ENCODE peak calls at places on chromosomes 16 and 17, in seven cellular contexts. H is CD4-positive, alpha-beta T cell; J is natural killer cell; V is adrenal gland; P is Calu3; B is endothelial cell of umbilical vein; K is lower lobe of right lung. C is an unnamed sample.

GRCh38 chr17:6712058-6712853 is 913 bp downstream of the SLC13A5 start:
- DNase-seq in J (no peak), K (no peak), H (no peak), B (no peak), V (no peak), P (peak), C (no peak)

GRCh38 chr16:11386054-11386680 is 40.9 kb downstream of the RMI2 start:
- DNase-seq in P (no peak), B (no peak), J (no peak), V (no peak), H (no peak), K (no peak), C (no peak)

GRCh38 chr17:70961341-70961740 is 792.0 kb downstream of the KCNJ2 start:
- DNase-seq in H (no peak), K (no peak), P (no peak), J (no peak), B (no peak), V (no peak), C (no peak)

GRCh38 chr17:29561541-29562517 is 5.0 kb downstream of the ABHD15 start:
- DNase-seq in P (no peak), B (no peak), V (peak), H (no peak), J (peak), K (peak), C (no peak)

GRCh38 chr16:47016700-47017133 is 43.2 kb upstream of the DNAJA2 start:
- DNase-seq in H (no peak), B (no peak), J (peak), K (no peak), V (no peak), P (no peak), C (no peak)

GRCh38 chr16:68233085-68233834 is 2.7 kb downstream of the ESRP2 start:
- DNase-seq in V (no peak), H (no peak), B (no peak), K (no peak), J (no peak), P (no peak), C (no peak)

GRCh38 chr16:70159355-70160348 is 13.9 kb upstream of the CLEC18C start:
- DNase-seq in B (peak), H (no peak), V (no peak), P (no peak), K (no peak), J (no peak), C (peak)

GRCh38 chr17:74153821-74154430 is 49.6 kb upstream of the RPL38 start:
- DNase-seq in J (no peak), B (no peak), V (no peak), K (no peak), P (no peak), H (no peak), C (no peak)

GRCh38 chr17:79466562-79467350 is 144.1 kb downstream of the RBFOX3 start:
- DNase-seq in H (no peak), B (no peak), V (no peak), P (no peak), K (no peak), J (no peak), C (no peak)

GRCh38 chr17:49742256-49742655 is 21.7 kb downstream of the FAM117A start:
- DNase-seq in V (no peak), K (no peak), B (no peak), H (no peak), J (no peak), P (no peak), C (no peak)

GRCh38 chr17:32569171-32570080 is 82.6 kb downstream of the CDK5R1 start:
- DNase-seq in H (no peak), J (no peak), B (peak), P (no peak), K (no peak), V (no peak), C (no peak)

GRCh38 chr17:2075336-2076056 is 20.6 kb downstream of the HIC1 start:
- DNase-seq in P (no peak), J (no peak), V (no peak), H (no peak), K (no peak), B (no peak), C (no peak)

GRCh38 chr17:31541559-31541958 is 150.1 kb downstream of the RAB11FIP4 start:
- DNase-seq in P (peak), B (no peak), J (no peak), H (no peak), V (no peak), K (no peak), C (no peak)

GRCh38 chr17:45867702-45868101 is 23.0 kb downstream of the SPPL2C start:
- DNase-seq in B (no peak), K (no peak), P (no peak), J (no peak), V (no peak), H (no peak), C (no peak)

GRCh38 chr17:42342242-42343008 is 45.8 kb downstream of the STAT3 start:
- DNase-seq in H (no peak), B (no peak), V (no peak), P (no peak), J (no peak), K (no peak), C (no peak)

GRCh38 chr16:518858-519257 is 8.7 kb upstream of the CAPN15 start:
- DNase-seq in B (no peak), K (peak), V (no peak), P (no peak), J (no peak), H (no peak), C (no peak)

GRCh38 chr17:49690256-49690655 is 12.4 kb upstream of the SPOP start:
- DNase-seq in B (no peak), J (no peak), V (no peak), P (no peak), K (no peak), H (no peak), C (no peak)

GRCh38 chr17:37742114-37742761 is 2.6 kb downstream of the HNF1B start:
- DNase-seq in P (peak), H (no peak), V (no peak), B (peak), J (no peak), K (no peak), C (no peak)

GRCh38 chr16:69477546-69477945 is 53.1 kb downstream of the CYB5B start:
- DNase-seq in B (peak), H (no peak), P (no peak), K (no peak), J (no peak), V (no peak), C (peak)

GRCh38 chr17:11298401-11298800 is 57.4 kb downstream of the SHISA6 start:
- DNase-seq in H (no peak), V (no peak), B (no peak), K (no peak), P (no peak), J (no peak), C (no peak)

GRCh38 chr16:81465375-81465943 is 20.9 kb downstream of the CMIP start:
- DNase-seq in H (no peak), K (no peak), B (no peak), J (no peak), V (peak), P (no peak), C (no peak)

GRCh38 chr17:67992541-67993152 is 3.6 kb downstream of the C17orf58 start:
- DNase-seq in V (no peak), J (no peak), H (no peak), B (peak), K (no peak), P (no peak), C (no peak)

GRCh38 chr17:37177234-37177633 is 198.6 kb upstream of the C17orf78 start:
- DNase-seq in P (no peak), V (no peak), H (no peak), K (no peak), J (no peak), B (no peak), C (no peak)

GRCh38 chr16:48366165-48367093 is 18.8 kb downstream of the SIAH1 start:
- DNase-seq in P (peak), K (no peak), B (peak), V (peak), H (peak), J (no peak), C (no peak)

GRCh38 chr16:71524566-71525553 is 1.4 kb upstream of the CHST4 start:
- DNase-seq in K (no peak), P (no peak), H (no peak), V (peak), J (no peak), B (no peak), C (no peak)

GRCh38 chr17:70636517-70637133 is 467.3 kb downstream of the KCNJ2 start:
- DNase-seq in J (no peak), B (peak), K (no peak), P (peak), H (no peak), V (peak), C (no peak)

GRCh38 chr17:77802811-77803220 is 155.7 kb upstream of the TNRC6C start:
- DNase-seq in K (no peak), J (no peak), V (no peak), B (no peak), H (no peak), P (no peak), C (no peak)

GRCh38 chr16:23702951-23703350 is 10.1 kb downstream of the ERN2 start:
- DNase-seq in J (no peak), H (no peak), K (no peak), P (no peak), V (no peak), B (no peak), C (no peak)

GRCh38 chr16:719815-720506 is 985 bp upstream of the ANTKMT start:
- DNase-seq in K (no peak), B (no peak), P (peak), H (no peak), J (no peak), V (no peak), C (no peak)

GRCh38 chr16:78761427-78761826 is 662.0 kb downstream of the WWOX start:
- DNase-seq in K (no peak), P (no peak), J (peak), B (no peak), V (no peak), H (no peak), C (no peak)

GRCh38 chr17:43601280-43602050 is 55.3 kb upstream of the ETV4 start:
- DNase-seq in K (no peak), J (no peak), P (no peak), H (no peak), V (no peak), B (peak), C (no peak)

GRCh38 chr16:48537275-48537674 is 72.7 kb downstream of the N4BP1 start:
- DNase-seq in H (no peak), B (no peak), V (no peak), K (no peak), J (no peak), P (no peak), C (no peak)

GRCh38 chr17:77810536-77810935 is 148.0 kb upstream of the TNRC6C start:
- DNase-seq in B (peak), H (no peak), J (no peak), K (peak), V (peak), P (no peak), C (no peak)

GRCh38 chr17:21253646-21254441 is 634 bp upstream of the NATD1 start:
- DNase-seq in P (no peak), J (no peak), K (no peak), B (no peak), V (no peak), H (no peak), C (no peak)

DNA sequence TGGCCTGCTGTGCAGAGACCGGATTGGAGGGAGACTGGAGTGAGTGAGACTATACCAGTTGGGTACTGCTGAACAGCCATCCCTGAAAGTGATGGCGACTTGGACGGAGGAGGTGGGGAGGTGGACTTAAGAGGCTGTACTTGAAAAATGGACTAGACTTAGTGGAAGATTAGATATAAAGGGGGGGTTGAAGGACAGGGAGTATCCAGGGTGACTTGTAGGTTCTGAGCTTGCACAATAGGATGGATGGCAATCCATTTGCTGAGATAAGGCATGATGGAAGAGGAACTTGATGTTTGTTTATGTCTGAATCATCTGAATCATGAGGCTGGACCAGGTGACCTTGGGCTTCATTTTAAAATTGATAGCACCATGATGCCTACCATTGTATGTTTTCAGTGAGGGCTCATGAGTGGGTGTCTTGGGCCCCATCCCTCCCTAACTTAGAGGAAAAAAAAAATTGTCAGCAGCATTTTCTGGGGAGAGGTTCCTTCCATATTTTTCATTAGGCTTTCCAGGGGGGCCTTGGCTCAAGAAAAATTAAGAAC is 41.2 kb downstream of the PRKCA start:
- DNase-seq in B (no peak), K (no peak), H (no peak), V (no peak), P (no peak), J (no peak), C (no peak)
- TF ChIP-seq CTCF in B (no peak), K (no peak), H (no peak), V (no peak), P (no peak), J (no peak), C (no peak)

DNA sequence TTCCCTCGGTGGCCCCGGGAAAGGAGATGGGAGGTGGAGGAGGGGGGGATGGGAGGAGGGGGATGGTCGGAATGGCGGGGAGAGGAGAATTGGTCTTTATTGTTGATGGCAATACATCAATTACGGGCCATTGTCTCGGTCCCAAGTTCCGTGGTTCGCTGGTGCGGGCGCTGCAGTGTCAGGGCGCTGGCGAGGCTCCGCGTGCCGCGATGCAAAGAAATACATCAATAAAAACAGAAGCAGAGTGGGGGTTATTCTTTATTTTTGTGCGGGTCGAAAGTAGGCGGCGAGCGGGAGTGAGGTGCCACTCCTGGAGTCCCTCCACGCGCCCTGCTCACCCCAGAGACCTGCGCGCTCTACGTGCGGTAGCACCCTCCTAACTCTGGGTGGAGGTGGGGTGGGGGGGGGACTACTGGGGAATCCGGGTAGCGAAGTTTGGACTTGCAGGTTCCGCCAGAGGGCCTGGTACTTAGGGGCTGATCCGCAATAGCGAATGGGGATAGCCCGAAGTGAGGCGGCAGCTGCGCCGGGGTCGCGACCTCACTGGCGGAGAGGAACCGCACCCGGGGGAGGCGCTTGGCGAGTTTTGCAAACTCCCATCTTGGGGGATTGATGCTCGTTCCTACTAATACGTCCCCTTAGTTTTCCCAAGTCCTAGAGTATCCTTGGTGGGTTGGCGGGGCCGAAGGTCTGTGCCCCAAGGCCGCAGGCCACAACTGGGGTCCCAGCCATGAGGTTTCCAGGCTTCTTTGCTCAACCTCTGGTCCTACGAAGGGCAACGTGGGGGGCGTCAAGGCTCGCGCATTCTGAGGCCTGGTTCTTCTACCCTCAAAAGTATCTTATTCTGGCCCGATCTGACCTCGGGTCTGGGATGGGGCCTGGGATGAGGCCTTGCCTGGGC is 3.5 kb upstream of the SALL1 start:
- DNase-seq in H (no peak), B (no peak), P (no peak), J (no peak), K (no peak), V (no peak), C (no peak)
- TF ChIP-seq CTCF in H (no peak), B (no peak), P (no peak), J (no peak), K (no peak), V (no peak), C (no peak)

DNA sequence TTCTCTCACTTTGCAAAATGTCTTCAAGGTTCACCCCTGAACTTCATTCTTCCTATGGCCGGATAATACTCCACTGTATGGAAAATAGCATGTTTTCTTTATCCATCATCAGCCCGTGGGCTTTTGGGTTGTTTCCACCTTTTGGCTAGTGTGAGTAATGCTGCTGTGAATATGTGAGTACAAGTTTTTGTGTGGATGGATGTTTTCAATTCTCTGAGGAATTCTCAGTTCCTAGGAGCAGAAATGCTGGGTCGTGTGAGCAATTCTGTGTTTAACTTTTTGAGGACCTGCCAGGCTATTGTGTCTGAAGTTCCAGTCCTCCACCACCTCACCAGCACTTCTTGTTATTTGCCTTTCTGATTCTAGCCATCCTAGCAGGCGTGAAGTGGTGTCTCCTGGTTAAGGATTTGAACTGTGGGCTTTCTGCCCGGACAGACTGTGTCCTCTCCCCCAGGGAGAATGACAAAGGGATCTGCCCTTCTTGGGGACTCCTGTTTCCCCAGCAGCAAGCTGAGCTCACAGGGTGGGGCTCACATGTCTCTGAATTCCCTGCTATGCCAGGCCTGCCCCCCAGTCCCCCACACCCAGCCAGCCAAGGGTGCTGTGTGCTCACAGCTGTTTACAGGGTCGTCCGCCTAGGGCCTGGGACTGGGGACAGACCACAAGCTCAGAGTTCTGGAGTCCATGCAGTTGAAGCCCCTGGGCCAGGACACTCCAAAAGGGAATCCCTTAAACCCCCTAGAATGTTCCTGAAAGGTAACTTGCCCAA is 92.2 kb upstream of the CIBAR2 start:
- DNase-seq in H (no peak), P (no peak), K (no peak), V (no peak), J (no peak), B (peak), C (no peak)
- TF ChIP-seq CTCF in H (no peak), P (no peak), K (no peak), V (no peak), J (no peak), B (no peak), C (no peak)

DNA sequence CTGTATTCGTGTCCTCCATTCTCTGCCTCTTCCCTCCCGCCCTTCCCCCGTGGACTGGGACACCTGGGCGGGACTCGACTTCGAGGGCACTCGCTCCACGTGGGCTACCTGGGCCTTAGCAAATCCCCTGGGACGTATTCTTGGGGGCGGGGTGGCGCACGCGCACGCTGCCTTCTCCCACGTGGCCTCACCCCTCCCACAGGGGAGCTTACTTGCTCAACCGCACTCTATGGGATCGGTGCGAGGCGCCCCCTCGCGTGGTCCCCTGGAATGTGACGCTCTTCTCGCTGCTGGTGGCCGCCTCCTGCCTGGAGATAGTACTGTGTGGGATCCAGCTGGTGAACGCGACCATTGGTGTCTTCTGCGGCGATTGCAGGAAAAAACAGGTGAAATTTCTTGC is 3.5 kb downstream of the VMO1 start:
- DNase-seq in P (no peak), K (peak), V (no peak), H (no peak), J (no peak), B (no peak), C (no peak)
- TF ChIP-seq CTCF in P (no peak), K (peak), V (no peak), H (no peak), J (no peak), B (no peak), C (no peak)

GRCh38 chr17:80663783-80664206 is 119.2 kb downstream of the RPTOR start:
- DNase-seq in H (peak), B (no peak), P (no peak), J (no peak), V (no peak), K (peak), C (no peak)
- TF ChIP-seq CTCF in H (no peak), B (no peak), P (no peak), J (no peak), V (no peak), K (no peak), C (no peak)

GRCh38 chr17:75676461-75676860 is 9.3 kb downstream of the SAP30BP start:
- DNase-seq in K (no peak), V (no peak), P (no peak), J (no peak), B (no peak), H (no peak), C (no peak)

GRCh38 chr17:75680431-75680830 is 13.3 kb downstream of the SAP30BP start:
- DNase-seq in B (no peak), J (no peak), H (no peak), P (no peak), K (no peak), V (no peak), C (no peak)

GRCh38 chr17:75681289-75681688 is 14.2 kb downstream of the SAP30BP start:
- DNase-seq in J (no peak), K (no peak), V (no peak), P (no peak), B (no peak), H (no peak), C (no peak)

GRCh38 chr17:75683467-75684041 is 16.4 kb downstream of the SAP30BP start:
- DNase-seq in P (peak), B (no peak), J (no peak), V (no peak), H (no peak), K (no peak), C (no peak)

DNA sequence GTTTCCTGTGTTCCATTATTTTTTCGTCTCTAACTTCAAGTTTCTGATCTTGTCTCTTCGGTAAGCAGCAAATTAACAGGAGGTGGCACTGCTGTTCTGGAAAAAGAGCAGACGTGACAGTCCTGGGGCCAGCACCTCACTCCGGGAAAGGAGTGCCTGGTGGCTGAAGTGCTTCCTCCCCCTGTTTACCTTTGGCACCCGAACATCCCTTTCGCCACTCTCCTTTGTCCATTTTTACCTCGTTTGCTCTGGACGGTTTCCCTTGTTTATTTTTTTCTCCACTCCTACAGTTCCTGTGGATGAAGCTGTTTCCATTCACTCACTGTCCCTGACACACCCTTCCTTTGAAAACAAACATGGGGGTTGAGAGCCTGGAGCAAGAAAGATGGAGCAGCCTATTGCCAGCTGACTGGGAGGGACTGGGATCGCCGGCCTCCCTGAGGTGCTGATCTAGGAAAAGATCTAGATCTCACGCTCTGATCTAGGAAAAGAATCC is 12.6 kb downstream of the SAP30BP start:
- DNase-seq in H (no peak), B (peak), V (no peak), P (peak), K (peak), J (no peak), C (no peak)
- TF ChIP-seq CTCF in H (no peak), B (peak), V (no peak), P (no peak), K (peak), J (no peak), C (no peak)